ENCODE peak calls at places on chromosomes 5 and 9, in eight cellular contexts. W, K, L, Z, N, Y, P and U are unnamed samples.

GRCh38 chr5:171579849-171580505 is 160.5 kb downstream of the FGF18 start:
- DNase-seq in W (no peak), K (peak), L (no peak), Z (peak), N (no peak), Y (no peak), P (no peak), U (no peak)

GRCh38 chr5:6717247-6717646 is 4.0 kb downstream of the TENT4A start:
- DNase-seq in W (no peak), K (peak), L (no peak), Z (no peak), N (peak), Y (no peak), P (no peak), U (no peak)

GRCh38 chr9:125511780-125512179 is 195.2 kb downstream of the MAPKAP1 start:
- DNase-seq in W (no peak), K (no peak), L (no peak), Z (no peak), N (no peak), Y (no peak), P (no peak), U (no peak)

GRCh38 chr5:179265529-179266290 is 79.6 kb downstream of the ADAMTS2 start:
- DNase-seq in W (peak), K (peak), L (no peak), Z (peak), N (peak), Y (peak), P (no peak), U (peak)

GRCh38 chr5:19274578-19274977 is 713.4 kb downstream of the CDH18 start:
- DNase-seq in W (no peak), K (no peak), L (no peak), Z (no peak), N (no peak), Y (no peak), P (no peak), U (no peak)

GRCh38 chr5:137714494-137714893 is 21.4 kb downstream of the KLHL3 start:
- DNase-seq in W (no peak), K (no peak), L (no peak), Z (no peak), N (no peak), Y (no peak), P (no peak), U (no peak)

GRCh38 chr5:119382167-119382566 is 26.3 kb downstream of the TNFAIP8 start:
- DNase-seq in W (no peak), K (no peak), L (no peak), Z (no peak), N (no peak), Y (no peak), P (no peak), U (no peak)

GRCh38 chr9:110191616-110192015 is 16.3 kb downstream of the C9orf152 start:
- DNase-seq in W (no peak), K (no peak), L (no peak), Z (no peak), N (no peak), Y (no peak), P (no peak), U (no peak)

GRCh38 chr9:109463924-109464625 is 34.0 kb downstream of the PTPN3 start:
- DNase-seq in W (no peak), K (no peak), L (no peak), Z (no peak), N (no peak), Y (no peak), P (no peak), U (no peak)

GRCh38 chr5:64214152-64214551 is 48.5 kb downstream of the RNF180 start:
- DNase-seq in W (no peak), K (no peak), L (no peak), Z (no peak), N (no peak), Y (no peak), P (no peak), U (no peak)

GRCh38 chr9:126605792-126606482 is 7.8 kb upstream of the LMX1B start:
- DNase-seq in W (no peak), K (no peak), L (no peak), Z (no peak), N (no peak), Y (no peak), P (no peak), U (peak)

GRCh38 chr5:93404246-93404645 is 176.8 kb downstream of the NR2F1-AS1 start:
- DNase-seq in W (no peak), K (no peak), L (no peak), Z (no peak), N (no peak), Y (no peak), P (no peak), U (no peak)

GRCh38 chr9:99357575-99357974 is 135.5 kb downstream of the SEC61B start:
- DNase-seq in W (peak), K (peak), L (no peak), Z (no peak), N (no peak), Y (no peak), P (no peak), U (peak)

GRCh38 chr5:156783092-156783491 is 67.0 kb upstream of the PPP1R2B start:
- DNase-seq in W (no peak), K (no peak), L (no peak), Z (no peak), N (no peak), Y (no peak), P (no peak), U (no peak)

GRCh38 chr5:684771-685216 is 8.4 kb downstream of the TPPP start:
- DNase-seq in W (no peak), K (no peak), L (no peak), Z (peak), N (no peak), Y (no peak), P (no peak), U (no peak)

GRCh38 chr5:163585206-163585605 is 79.8 kb downstream of the MAT2B start:
- DNase-seq in W (peak), K (no peak), L (no peak), Z (no peak), N (no peak), Y (no peak), P (no peak), U (no peak)

GRCh38 chr5:42855386-42855785 is 43.7 kb upstream of the SELENOP start:
- DNase-seq in W (no peak), K (no peak), L (no peak), Z (no peak), N (no peak), Y (no peak), P (no peak), U (no peak)

GRCh38 chr5:124239572-124239971 is 506.9 kb downstream of the ZNF608 start:
- DNase-seq in W (no peak), K (no peak), L (no peak), Z (no peak), N (no peak), Y (no peak), P (no peak), U (peak)

GRCh38 chr5:6856658-6857057 is 143.4 kb downstream of the TENT4A start:
- DNase-seq in W (no peak), K (no peak), L (no peak), Z (no peak), N (no peak), Y (no peak), P (no peak), U (no peak)

GRCh38 chr5:78458843-78459242 is 98.4 kb downstream of the SCAMP1 start:
- DNase-seq in W (no peak), K (no peak), L (no peak), Z (no peak), N (no peak), Y (no peak), P (no peak), U (no peak)

GRCh38 chr5:82092-82491 is 9.9 kb upstream of the PLEKHG4B start:
- DNase-seq in W (peak), K (no peak), L (no peak), Z (no peak), N (no peak), Y (no peak), P (no peak), U (peak)

GRCh38 chr5:66440202-66440680 is 156.0 kb upstream of the MAST4 start:
- DNase-seq in W (peak), K (peak), L (no peak), Z (peak), N (no peak), Y (peak), P (no peak), U (peak)

GRCh38 chr5:83871533-83872380 is 151.1 kb upstream of the HAPLN1 start:
- DNase-seq in W (no peak), K (no peak), L (no peak), Z (no peak), N (no peak), Y (no peak), P (no peak), U (peak)

GRCh38 chr5:177494356-177495195 is 2.8 kb downstream of the PDLIM7 start:
- DNase-seq in W (peak), K (peak), L (no peak), Z (peak), N (peak), Y (no peak), P (no peak), U (peak)

GRCh38 chr5:88875609-88876234 is 7.3 kb downstream of the MEF2C start:
- DNase-seq in W (no peak), K (no peak), L (no peak), Z (no peak), N (no peak), Y (no peak), P (no peak), U (no peak)

GRCh38 chr9:94005272-94005901 is 50.2 kb upstream of the BARX1 start:
- DNase-seq in W (no peak), K (no peak), L (no peak), Z (no peak), N (no peak), Y (no peak), P (no peak), U (no peak)

GRCh38 chr9:132752877-132753592 is 82.8 kb downstream of the GTF3C4 start:
- DNase-seq in W (no peak), K (no peak), L (no peak), Z (no peak), N (no peak), Y (no peak), P (no peak), U (peak)

GRCh38 chr9:34252670-34253459 is 74.0 kb downstream of the UBAP1 start:
- DNase-seq in W (peak), K (peak), L (peak), Z (peak), N (peak), Y (no peak), P (peak), U (peak)

GRCh38 chr5:172453206-172453985 is 929 bp downstream of the SH3PXD2B start:
- DNase-seq in W (peak), K (no peak), L (no peak), Z (peak), N (no peak), Y (no peak), P (peak), U (peak)

GRCh38 chr5:139492700-139493192 is 10.2 kb upstream of the STING1 start:
- DNase-seq in W (peak), K (peak), L (no peak), Z (no peak), N (no peak), Y (no peak), P (no peak), U (peak)

GRCh38 chr5:17105744-17106450 is 111.5 kb upstream of the BASP1 start:
- DNase-seq in W (peak), K (no peak), L (no peak), Z (no peak), N (no peak), Y (peak), P (no peak), U (no peak)

GRCh38 chr9:131503626-131504465 is 1.1 kb downstream of the POMT1 start:
- DNase-seq in W (peak), K (no peak), L (peak), Z (no peak), N (no peak), Y (no peak), P (no peak), U (peak)

GRCh38 chr5:67065237-67065636 is 131.4 kb downstream of the CD180 start:
- DNase-seq in W (no peak), K (no peak), L (no peak), Z (no peak), N (no peak), Y (no peak), P (no peak), U (peak)

GRCh38 chr9:33436445-33436844 is 10.9 kb downstream of the AQP3 start:
- DNase-seq in W (no peak), K (no peak), L (no peak), Z (no peak), N (no peak), Y (no peak), P (no peak), U (peak)

GRCh38 chr5:104347119-104347708 is 784.6 kb upstream of the NUDT12 start:
- DNase-seq in W (peak), K (no peak), L (no peak), Z (no peak), N (no peak), Y (no peak), P (no peak), U (peak)

GRCh38 chr5:126052791-126053190 is 370.4 kb upstream of the GRAMD2B start:
- DNase-seq in W (no peak), K (no peak), L (no peak), Z (no peak), N (no peak), Y (no peak), P (no peak), U (no peak)

GRCh38 chr9:37371565-37372464 is 50.7 kb upstream of the GRHPR start:
- DNase-seq in W (peak), K (no peak), L (no peak), Z (no peak), N (no peak), Y (no peak), P (no peak), U (peak)

GRCh38 chr9:113274474-113275146 is 762 bp downstream of the CDC26 start:
- DNase-seq in W (peak), K (peak), L (peak), Z (no peak), N (no peak), Y (peak), P (peak), U (peak)

GRCh38 chr9:108668191-108668940 is 187.4 kb downstream of the ACTL7B start:
- DNase-seq in W (no peak), K (no peak), L (no peak), Z (no peak), N (no peak), Y (no peak), P (no peak), U (no peak)